ENCODE peak calls at places on chromosome 13, in four cellular contexts. E is sigmoid colon, Y is breast epithelium, B is uterus. W is an unnamed sample.

GRCh38 chr13:112783946-112784500 is 94.2 kb downstream of the ATP11A start:
- DNase-seq in E (no peak), Y (no peak), B (peak; percentile 13), W (no peak)

GRCh38 chr13:67204731-67205130 is 25.4 kb downstream of the PCDH9 start:
- DNase-seq in E (no peak), Y (no peak), B (no peak), W (no peak)

GRCh38 chr13:102400619-102401125 is 1.2 kb downstream of the FGF14 start:
- DNase-seq in E (no peak), Y (no peak), B (peak; percentile 22), W (no peak)

GRCh38 chr13:70188567-70188966 is 80.3 kb upstream of the KLHL1 start:
- DNase-seq in E (no peak), Y (no peak), B (no peak), W (no peak)

GRCh38 chr13:98909016-98909415 is 68.8 kb downstream of the DOCK9 start:
- DNase-seq in E (no peak), Y (no peak), B (no peak), W (no peak)

GRCh38 chr13:34361528-34361927 is 543.6 kb downstream of the RFC3 start:
- DNase-seq in E (no peak), Y (no peak), B (no peak), W (no peak)

GRCh38 chr13:110308377-110309158 is 1.5 kb downstream of the COL4A2 start:
- DNase-seq in E (peak; percentile 85), Y (peak; percentile 51), B (peak; percentile 44), W (no peak)

GRCh38 chr13:91154553-91154952 is 192.9 kb upstream of the MIR17HG start:
- DNase-seq in E (no peak), Y (no peak), B (no peak), W (no peak)

GRCh38 chr13:111122056-111122455 is 6.9 kb downstream of the ARHGEF7 start:
- DNase-seq in E (no peak), Y (no peak), B (no peak), W (no peak)

GRCh38 chr13:84405286-84405685 is 523.0 kb upstream of the SLITRK1 start:
- DNase-seq in E (no peak), Y (no peak), B (no peak), W (no peak)

GRCh38 chr13:23069571-23069970 is 111.2 kb upstream of the SGCG start:
- DNase-seq in E (no peak), Y (no peak), B (no peak), W (no peak)

GRCh38 chr13:40506592-40507446 is 159.6 kb downstream of the FOXO1 start:
- DNase-seq in E (no peak), Y (no peak), B (no peak), W (no peak)

GRCh38 chr13:29935309-29935981 is 85.0 kb upstream of the UBL3 start:
- DNase-seq in E (no peak), Y (no peak), B (no peak), W (no peak)

GRCh38 chr13:109494955-109495354 is 291.4 kb downstream of the IRS2 start:
- DNase-seq in E (no peak), Y (no peak), B (no peak), W (no peak)

GRCh38 chr13:40026741-40027140 is 371.3 kb downstream of the COG6 start:
- DNase-seq in E (no peak), Y (no peak), B (no peak), W (no peak)

GRCh38 chr13:50198508-50198907 is 183.3 kb downstream of the KCNRG start:
- DNase-seq in E (no peak), Y (no peak), B (no peak), W (no peak)

GRCh38 chr13:43132228-43132627 is 108.8 kb downstream of the DNAJC15 start:
- DNase-seq in E (no peak), Y (no peak), B (no peak), W (no peak)

GRCh38 chr13:43424386-43424785 is 362.4 kb downstream of the ENOX1 start:
- DNase-seq in E (no peak), Y (no peak), B (no peak), W (no peak)

GRCh38 chr13:78160793-78161192 is 242.2 kb upstream of the EDNRB start:
- DNase-seq in E (no peak), Y (no peak), B (no peak), W (no peak)

GRCh38 chr13:47499358-47500150 is 501.5 kb downstream of the SUCLA2 start:
- DNase-seq in E (no peak), Y (no peak), B (no peak), W (no peak)

GRCh38 chr13:97226788-97227627 is 4.9 kb downstream of the MBNL2 start:
- DNase-seq in E (peak; percentile 83), Y (no peak), B (no peak), W (no peak)

GRCh38 chr13:97231832-97232201 is 9.7 kb downstream of the MBNL2 start:
- DNase-seq in E (no peak), Y (no peak), B (no peak), W (no peak)

GRCh38 chr13:97228850-97229521 is 6.9 kb downstream of the MBNL2 start:
- DNase-seq in E (no peak), Y (no peak), B (no peak), W (no peak)

GRCh38 chr13:97231118-97231831 is 9.1 kb downstream of the MBNL2 start:
- DNase-seq in E (no peak), Y (no peak), B (no peak), W (no peak)

DNA sequence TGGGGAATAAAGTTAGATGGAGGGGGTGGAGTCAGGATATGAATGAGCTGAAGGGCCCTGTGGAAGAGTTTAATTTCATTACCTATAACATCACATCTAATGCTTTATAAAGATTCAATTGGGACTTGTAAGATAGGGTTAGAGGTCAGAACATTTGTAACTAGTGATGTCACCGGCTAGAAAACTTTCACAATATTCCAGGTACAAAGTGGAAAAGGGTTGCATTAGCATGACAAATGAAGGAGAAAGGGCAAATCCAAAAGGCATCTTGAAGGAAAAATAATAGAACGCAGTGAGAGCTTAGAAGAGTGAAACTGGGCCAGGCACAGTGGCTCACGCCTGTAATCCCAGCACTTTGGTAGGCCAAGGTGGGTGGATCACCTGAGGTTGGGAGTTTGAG is 7.6 kb downstream of the MBNL2 start:
- DNase-seq in E (no peak), Y (no peak), B (no peak), W (no peak)
- H3K4me1 ChIP-seq in E (peaks cover 81% of the 10 kb centered on the region), Y (peaks cover 24% of the 10 kb centered on the region), B (no peaks in the 10 kb centered on the region), W (peaks cover 92% of the 10 kb centered on the region)

GRCh38 chr13:97004096-97004876 is 10.0 kb upstream of the OXGR1 start:
- DNase-seq in E (no peak), Y (no peak), B (no peak), W (no peak)
- H3K27me3 ChIP-seq in E (no peaks in the 10 kb centered on the region), Y (no peaks in the 10 kb centered on the region), B (no peaks in the 10 kb centered on the region), W (no peaks in the 10 kb centered on the region)

GRCh38 chr13:114152831-114153371 is 20.5 kb upstream of the RASA3 start:
- DNase-seq in E (no peak), Y (no peak), B (no peak), W (peak; percentile 56)

GRCh38 chr13:114149774-114150740 is 17.6 kb upstream of the RASA3 start:
- DNase-seq in E (no peak), Y (no peak), B (no peak), W (no peak)

GRCh38 chr13:114151565-114152284 is 19.3 kb upstream of the RASA3 start:
- DNase-seq in E (no peak), Y (peak; percentile 80), B (no peak), W (no peak)

GRCh38 chr13:114152285-114152645 is 19.8 kb upstream of the RASA3 start:
- DNase-seq in E (no peak), Y (no peak), B (no peak), W (no peak)

DNA sequence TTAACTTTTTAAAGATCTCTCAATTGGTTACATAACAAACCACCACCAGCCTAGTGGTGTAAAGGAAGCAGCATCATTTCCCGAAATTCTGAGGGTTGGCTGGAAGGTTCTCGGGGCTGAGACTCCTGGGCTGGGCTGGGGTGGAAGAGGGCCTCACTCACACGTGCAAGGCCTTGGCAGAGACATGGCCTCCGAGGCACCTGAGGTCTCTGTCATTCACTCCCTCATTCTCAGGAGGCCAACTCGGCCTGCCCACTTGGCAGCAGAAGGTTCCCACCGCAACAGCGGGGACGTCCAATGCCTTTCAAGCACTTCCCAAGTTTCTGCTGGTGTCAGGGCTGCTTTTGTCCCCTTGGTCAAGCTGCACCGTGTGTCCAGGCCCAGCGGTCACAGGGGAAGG is 18.6 kb upstream of the RASA3 start:
- DNase-seq in E (no peak), Y (no peak), B (no peak), W (no peak)
- H3K4me1 ChIP-seq in E (no peaks in the 10 kb centered on the region), Y (no peaks in the 10 kb centered on the region), B (no peaks in the 10 kb centered on the region), W (peaks cover 11% of the 10 kb centered on the region)

GRCh38 chr13:108113407-108113806 is 101.9 kb downstream of the LIG4 start:
- DNase-seq in E (no peak), Y (no peak), B (no peak), W (no peak)
- H3K27me3 ChIP-seq in E (no peaks in the 10 kb centered on the region), Y (no peaks in the 10 kb centered on the region), B (no peaks in the 10 kb centered on the region), W (no peaks in the 10 kb centered on the region)

GRCh38 chr13:44848956-44849748 is 140.1 kb downstream of the NUFIP1 start:
- DNase-seq in E (no peak), Y (peak; percentile 51), B (peak; percentile 51), W (no peak)
- H3K4me1 ChIP-seq in E (no peaks in the 10 kb centered on the region), Y (no peaks in the 10 kb centered on the region), B (peaks cover 4% of the 10 kb centered on the region), W (peaks cover 18% of the 10 kb centered on the region)

GRCh38 chr13:94700536-94700935 is 11.8 kb downstream of the SOX21 start:
- DNase-seq in E (no peak), Y (no peak), B (no peak), W (peak; percentile 6)
- H3K27me3 ChIP-seq in E (peaks cover 47% of the 10 kb centered on the region), Y (no peaks in the 10 kb centered on the region), B (no peaks in the 10 kb centered on the region), W (peaks cover 7% of the 10 kb centered on the region)

GRCh38 chr13:21018220-21018619 is 43.2 kb downstream of the LATS2 start:
- DNase-seq in E (no peak), Y (no peak), B (no peak), W (no peak)
- H3K4me1 ChIP-seq in E (peaks cover 89% of the 10 kb centered on the region), Y (no peaks in the 10 kb centered on the region), B (peaks cover 24% of the 10 kb centered on the region), W (peaks cover 74% of the 10 kb centered on the region)